ENCODE peak calls at places on chromosomes 12 and 14, in ten cellular contexts. W, X, D, V, T, Z, L, P, G and J are unnamed samples.

GRCh38 chr14:106094654-106095189 is 568.3 kb downstream of the TMEM121 start:
- DNase-seq in W (no peak), X (no peak), D (no peak), V (no peak), T (peak; percentile 56), Z (no peak), L (no peak), P (no peak), G (peak; percentile 24), J (no peak)

GRCh38 chr14:105338392-105338791 is 23.8 kb downstream of the PACS2 start:
- DNase-seq in W (no peak), X (no peak), D (no peak), V (no peak), T (no peak), Z (no peak), L (no peak), P (no peak), G (no peak), J (no peak)

GRCh38 chr12:131092911-131093901 is 139.5 kb downstream of the ADGRD1 start:
- DNase-seq in W (no peak), X (no peak), D (no peak), V (no peak), T (peak; percentile 4), Z (peak; percentile 30), L (peak; percentile 10), P (peak; percentile 24), G (no peak), J (peak; percentile 54)

GRCh38 chr12:47190271-47190750 is 110.6 kb upstream of the AMIGO2 start:
- DNase-seq in W (no peak), X (no peak), D (no peak), V (no peak), T (no peak), Z (no peak), L (no peak), P (no peak), G (no peak), J (no peak)

GRCh38 chr14:103889313-103890051 is 38.8 kb upstream of the TDRD9 start:
- DNase-seq in W (no peak), X (no peak), D (peak; percentile 54), V (no peak), T (no peak), Z (peak; percentile 52), L (peak; percentile 26), P (no peak), G (no peak), J (no peak)

GRCh38 chr12:100404769-100405407 is 48.0 kb downstream of the SLC17A8 start:
- DNase-seq in W (no peak), X (no peak), D (no peak), V (no peak), T (no peak), Z (peak; percentile 37), L (peak; percentile 73), P (peak; percentile 93), G (no peak), J (no peak)

GRCh38 chr14:101963052-101963451 is 1.3 kb upstream of the DYNC1H1 start:
- DNase-seq in W (no peak), X (no peak), D (no peak), V (no peak), T (no peak), Z (no peak), L (no peak), P (no peak), G (no peak), J (no peak)

GRCh38 chr14:80387563-80387981 is 176.3 kb upstream of the DIO2 start:
- DNase-seq in W (no peak), X (peak; percentile 42), D (no peak), V (peak; percentile 44), T (no peak), Z (no peak), L (no peak), P (no peak), G (no peak), J (no peak)

GRCh38 chr12:51013441-51013840 is 12.7 kb downstream of the SLC11A2 start:
- DNase-seq in W (no peak), X (no peak), D (no peak), V (no peak), T (no peak), Z (no peak), L (no peak), P (no peak), G (no peak), J (no peak)

GRCh38 chr12:104953323-104953722 is 4.8 kb downstream of the SLC41A2 start:
- DNase-seq in W (no peak), X (no peak), D (no peak), V (no peak), T (no peak), Z (no peak), L (no peak), P (no peak), G (no peak), J (no peak)

GRCh38 chr14:50736932-50737419 is 68.9 kb upstream of the SAV1 start:
- DNase-seq in W (no peak), X (no peak), D (no peak), V (no peak), T (no peak), Z (no peak), L (peak; percentile 61), P (no peak), G (no peak), J (no peak)

DNA sequence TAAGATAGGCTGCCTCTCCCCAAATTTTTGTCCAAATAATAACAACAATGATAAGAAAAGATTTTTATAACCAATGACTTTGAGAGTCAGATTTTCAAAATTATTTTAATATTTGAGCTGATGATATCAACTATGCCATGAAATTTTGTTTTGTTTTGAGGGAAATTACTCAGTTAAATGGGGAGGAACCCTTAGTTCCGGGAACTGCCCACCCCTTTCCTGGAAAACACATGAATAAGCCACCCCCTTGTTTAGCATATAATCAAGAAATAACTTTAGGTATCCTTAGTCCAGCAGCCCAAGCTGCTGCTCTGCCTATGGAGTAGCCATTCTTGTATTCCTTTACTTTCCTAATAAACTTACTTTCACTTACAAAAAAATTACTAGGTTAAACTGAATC is 61.4 kb downstream of the HMGA2 start:
- DNase-seq in W (no peak), X (no peak), D (no peak), V (no peak), T (no peak), Z (no peak), L (no peak), P (no peak), G (no peak), J (no peak)
- H3K27ac ChIP-seq in W (no peak overlapping the region), X (no peak overlapping the region), D (no peak overlapping the region), V (no peak overlapping the region), T (no peak overlapping the region), Z (no peak overlapping the region), L (no peak overlapping the region), P (no peak overlapping the region), G (no peak overlapping the region), J (no peak overlapping the region)

DNA sequence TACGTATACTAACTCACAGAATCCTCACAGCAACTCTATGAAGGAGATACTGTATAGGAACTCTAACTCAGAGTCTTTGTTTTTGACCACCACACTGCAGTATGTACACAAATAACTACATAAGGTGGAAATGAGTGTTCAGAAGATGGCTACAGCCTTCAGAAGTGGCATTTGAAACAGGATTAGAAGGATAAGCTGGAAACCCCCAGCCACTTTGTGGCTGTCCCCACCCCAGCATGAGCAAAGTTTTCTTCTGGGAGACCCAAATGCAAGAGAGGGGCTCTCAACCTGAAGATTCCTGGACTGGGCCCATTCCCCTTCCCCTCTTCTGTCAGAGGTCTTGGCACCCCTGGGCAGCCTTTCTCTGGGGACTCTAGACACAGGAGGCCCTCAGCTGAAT is 43.2 kb upstream of the PNMA1 start:
- DNase-seq in W (no peak), X (no peak), D (no peak), V (no peak), T (peak; percentile 60), Z (no peak), L (no peak), P (no peak), G (no peak), J (no peak)
- H3K27ac ChIP-seq in W (no peak overlapping the region), X (peak overlapping the region; percentile 93), D (peak overlapping the region; percentile 100), V (peak overlapping the region; percentile 88), T (peak overlapping the region; percentile 98), Z (peak overlapping the region; percentile 83), L (peak overlapping the region; percentile 34), P (no peak overlapping the region), G (peak overlapping the region; percentile 83), J (peak overlapping the region; percentile 100)

GRCh38 chr14:21343035-21343794 is 40.6 kb downstream of the SUPT16H start:
- DNase-seq in W (no peak), X (no peak), D (no peak), V (no peak), T (no peak), Z (no peak), L (no peak), P (no peak), G (no peak), J (no peak)
- H3K27ac ChIP-seq in W (no peak overlapping the region), X (no peak overlapping the region), D (no peak overlapping the region), V (no peak overlapping the region), T (no peak overlapping the region), Z (no peak overlapping the region), L (no peak overlapping the region), P (no peak overlapping the region), G (no peak overlapping the region), J (no peak overlapping the region)

GRCh38 chr12:85301054-85301453 is 21.0 kb downstream of the ALX1 start:
- DNase-seq in W (no peak), X (no peak), D (no peak), V (no peak), T (no peak), Z (no peak), L (no peak), P (no peak), G (no peak), J (no peak)
- H3K27ac ChIP-seq in W (no peak overlapping the region), X (no peak overlapping the region), D (no peak overlapping the region), V (no peak overlapping the region), T (no peak overlapping the region), Z (no peak overlapping the region), L (no peak overlapping the region), P (no peak overlapping the region), G (no peak overlapping the region), J (no peak overlapping the region)

GRCh38 chr12:114408881-114409795 is 3.2 kb upstream of the TBX5 start:
- DNase-seq in W (no peak), X (no peak), D (peak; percentile 65), V (no peak), T (no peak), Z (no peak), L (no peak), P (peak; percentile 71), G (no peak), J (no peak)
- H3K27ac ChIP-seq in W (no peak overlapping the region), X (no peak overlapping the region), D (peak overlapping the region; percentile 57), V (no peak overlapping the region), T (no peak overlapping the region), Z (peak overlapping the region; percentile 87), L (no peak overlapping the region), P (no peak overlapping the region), G (no peak overlapping the region), J (no peak overlapping the region)

DNA sequence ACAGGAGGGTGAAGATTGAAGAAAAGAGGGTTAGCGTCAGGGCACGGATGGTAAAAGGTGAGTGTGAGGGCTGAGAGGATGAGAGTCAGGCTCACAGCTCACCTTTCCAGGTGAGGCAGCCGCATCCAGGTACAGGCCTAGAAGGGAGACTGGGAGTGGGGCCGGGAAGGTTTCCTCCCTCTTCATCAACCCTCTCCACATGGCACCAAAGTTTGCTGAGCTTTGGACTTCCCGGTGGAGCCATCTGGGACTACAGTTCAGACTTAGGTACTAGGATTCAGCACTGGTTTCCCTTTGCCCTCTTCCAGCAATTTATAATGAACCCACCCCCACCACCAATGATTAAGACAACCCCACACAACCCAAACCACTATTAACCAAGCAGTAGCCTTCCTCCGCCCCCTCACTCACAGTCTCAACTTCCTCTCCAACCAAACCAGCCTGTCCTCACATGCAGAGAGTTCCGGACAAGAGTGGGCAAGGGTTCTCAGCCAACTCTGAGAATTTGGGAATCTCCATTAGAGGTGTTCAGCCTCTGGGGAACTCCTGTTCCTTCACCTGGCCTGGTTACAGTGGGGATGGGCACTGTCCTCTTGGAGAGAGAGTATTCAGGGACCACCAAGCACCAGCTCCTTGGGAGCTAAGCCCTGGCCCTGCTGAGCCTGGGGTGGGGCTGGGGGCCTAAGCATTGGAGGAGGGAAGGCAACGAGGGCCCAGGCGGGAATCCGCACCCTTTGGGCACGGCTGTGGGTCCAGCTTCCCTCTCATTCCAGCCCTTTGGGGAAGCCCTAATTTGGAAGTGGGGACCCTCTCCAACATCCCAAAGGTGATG is 2.3 kb upstream of the HOXC4 start:
- DNase-seq in W (no peak), X (no peak), D (no peak), V (no peak), T (no peak), Z (no peak), L (no peak), P (no peak), G (no peak), J (no peak)
- H3K27ac ChIP-seq in W (no peak overlapping the region), X (no peak overlapping the region), D (no peak overlapping the region), V (no peak overlapping the region), T (no peak overlapping the region), Z (no peak overlapping the region), L (no peak overlapping the region), P (no peak overlapping the region), G (no peak overlapping the region), J (no peak overlapping the region)